ENCODE peak calls at places on chromosome 19, in nine cellular contexts. One of them, this sample, is unnamed.

GRCh38 chr19:48991823-48992570 is 1.1 kb downstream of the GYS1 start:
- DNase-seq in BE2C: no peak
- DNase-seq in HuH-7: no peak
- DNase-seq in hypothalamus: no peak
- DNase-seq in caudate nucleus: no peak
- DNase-seq in GM03348: peak; percentile 92
- DNase-seq in activated naive CD4-positive, alpha-beta T cell treated with Interleukin-2 at 50 U/mL for 16 hours: no peak
- DNase-seq in heart left ventricle: peak; percentile 75
- DNase-seq in GM04503: no peak
- DNase-seq in this sample: peak; percentile 38

GRCh38 chr19:2602391-2603181 is 99.9 kb downstream of the GNG7 start:
- DNase-seq in heart left ventricle: peak; percentile 72
- DNase-seq in hypothalamus: peak; percentile 61
- DNase-seq in HuH-7: no peak
- DNase-seq in BE2C: peak; percentile 77
- DNase-seq in activated naive CD4-positive, alpha-beta T cell treated with Interleukin-2 at 50 U/mL for 16 hours: no peak
- DNase-seq in GM03348: peak; percentile 92
- DNase-seq in caudate nucleus: peak; percentile 43
- DNase-seq in GM04503: peak; percentile 92
- DNase-seq in this sample: no peak

GRCh38 chr19:8814176-8814575 is 17.9 kb downstream of the ZNF558 start:
- DNase-seq in caudate nucleus: no peak
- DNase-seq in BE2C: no peak
- DNase-seq in heart left ventricle: no peak
- DNase-seq in GM04503: no peak
- DNase-seq in HuH-7: no peak
- DNase-seq in GM03348: no peak
- DNase-seq in activated naive CD4-positive, alpha-beta T cell treated with Interleukin-2 at 50 U/mL for 16 hours: no peak
- DNase-seq in hypothalamus: no peak
- DNase-seq in this sample: no peak

GRCh38 chr19:4852484-4852883 is 15.0 kb downstream of the PLIN3 start:
- DNase-seq in HuH-7: no peak
- DNase-seq in activated naive CD4-positive, alpha-beta T cell treated with Interleukin-2 at 50 U/mL for 16 hours: no peak
- DNase-seq in BE2C: no peak
- DNase-seq in hypothalamus: no peak
- DNase-seq in GM03348: no peak
- DNase-seq in caudate nucleus: no peak
- DNase-seq in GM04503: no peak
- DNase-seq in heart left ventricle: no peak
- DNase-seq in this sample: no peak

GRCh38 chr19:29942404-29943261 is 594 bp downstream of the URI1 start:
- DNase-seq in HuH-7: peak; percentile 69
- DNase-seq in GM03348: peak; percentile 81
- DNase-seq in GM04503: no peak
- DNase-seq in activated naive CD4-positive, alpha-beta T cell treated with Interleukin-2 at 50 U/mL for 16 hours: peak; percentile 75
- DNase-seq in hypothalamus: peak; percentile 52
- DNase-seq in BE2C: peak; percentile 73
- DNase-seq in heart left ventricle: peak; percentile 58
- DNase-seq in caudate nucleus: peak; percentile 57
- DNase-seq in this sample: no peak

GRCh38 chr19:5086725-5087439 is 118.0 kb downstream of the KDM4B start:
- DNase-seq in GM04503: no peak
- DNase-seq in hypothalamus: no peak
- DNase-seq in GM03348: no peak
- DNase-seq in BE2C: peak; percentile 52
- DNase-seq in HuH-7: no peak
- DNase-seq in heart left ventricle: no peak
- DNase-seq in caudate nucleus: no peak
- DNase-seq in activated naive CD4-positive, alpha-beta T cell treated with Interleukin-2 at 50 U/mL for 16 hours: no peak
- DNase-seq in this sample: no peak

GRCh38 chr19:16078759-16079707 is 2.7 kb downstream of the TPM4 start:
- DNase-seq in HuH-7: no peak
- DNase-seq in heart left ventricle: peak; percentile 80
- DNase-seq in BE2C: peak; percentile 74
- DNase-seq in caudate nucleus: no peak
- DNase-seq in GM04503: peak; percentile 96
- DNase-seq in GM03348: peak; percentile 79
- DNase-seq in hypothalamus: no peak
- DNase-seq in activated naive CD4-positive, alpha-beta T cell treated with Interleukin-2 at 50 U/mL for 16 hours: peak; percentile 67
- DNase-seq in this sample: peak; percentile 96

GRCh38 chr19:48922548-48923490 is 10.7 kb upstream of the DHDH start:
- DNase-seq in HuH-7: no peak
- DNase-seq in GM04503: no peak
- DNase-seq in BE2C: no peak
- DNase-seq in activated naive CD4-positive, alpha-beta T cell treated with Interleukin-2 at 50 U/mL for 16 hours: no peak
- DNase-seq in heart left ventricle: no peak
- DNase-seq in GM03348: no peak
- DNase-seq in caudate nucleus: no peak
- DNase-seq in hypothalamus: no peak
- DNase-seq in this sample: no peak

GRCh38 chr19:8615813-8616596 is 5.5 kb upstream of the ADAMTS10 start:
- DNase-seq in GM04503: no peak
- DNase-seq in hypothalamus: peak; percentile 29
- DNase-seq in HuH-7: peak; percentile 61
- DNase-seq in activated naive CD4-positive, alpha-beta T cell treated with Interleukin-2 at 50 U/mL for 16 hours: peak; percentile 65
- DNase-seq in caudate nucleus: peak; percentile 2
- DNase-seq in GM03348: peak; percentile 79
- DNase-seq in BE2C: peak; percentile 37
- DNase-seq in heart left ventricle: no peak
- DNase-seq in this sample: no peak

GRCh38 chr19:16118489-16119033 is 6.9 kb downstream of the RAB8A start:
- DNase-seq in HuH-7: no peak
- DNase-seq in GM03348: no peak
- DNase-seq in GM04503: no peak
- DNase-seq in caudate nucleus: no peak
- DNase-seq in hypothalamus: no peak
- DNase-seq in heart left ventricle: no peak
- DNase-seq in BE2C: no peak
- DNase-seq in activated naive CD4-positive, alpha-beta T cell treated with Interleukin-2 at 50 U/mL for 16 hours: peak; percentile 51
- DNase-seq in this sample: no peak

GRCh38 chr19:23706657-23707056 is 19.6 kb upstream of the ZNF675 start:
- DNase-seq in HuH-7: no peak
- DNase-seq in activated naive CD4-positive, alpha-beta T cell treated with Interleukin-2 at 50 U/mL for 16 hours: no peak
- DNase-seq in hypothalamus: no peak
- DNase-seq in heart left ventricle: no peak
- DNase-seq in caudate nucleus: no peak
- DNase-seq in GM03348: no peak
- DNase-seq in GM04503: no peak
- DNase-seq in BE2C: no peak
- DNase-seq in this sample: no peak

GRCh38 chr19:34145741-34146202 is 26.5 kb upstream of the LSM14A start:
- DNase-seq in GM03348: peak; percentile 75
- DNase-seq in hypothalamus: peak; percentile 2
- DNase-seq in caudate nucleus: peak; percentile 6
- DNase-seq in BE2C: peak; percentile 60
- DNase-seq in HuH-7: peak; percentile 71
- DNase-seq in GM04503: no peak
- DNase-seq in activated naive CD4-positive, alpha-beta T cell treated with Interleukin-2 at 50 U/mL for 16 hours: peak; percentile 45
- DNase-seq in heart left ventricle: peak; percentile 13
- DNase-seq in this sample: peak; percentile 9

GRCh38 chr19:55383789-55384575 is at the start of gene TMEM238:
- DNase-seq in GM04503: no peak
- DNase-seq in activated naive CD4-positive, alpha-beta T cell treated with Interleukin-2 at 50 U/mL for 16 hours: peak; percentile 51
- DNase-seq in heart left ventricle: peak; percentile 39
- DNase-seq in BE2C: peak; percentile 79
- DNase-seq in GM03348: peak; percentile 84
- DNase-seq in caudate nucleus: peak; percentile 31
- DNase-seq in hypothalamus: peak; percentile 16
- DNase-seq in HuH-7: peak; percentile 83
- DNase-seq in this sample: no peak

GRCh38 chr19:51382004-51382403 is 5.8 kb downstream of the LIM2 start:
- DNase-seq in heart left ventricle: no peak
- DNase-seq in activated naive CD4-positive, alpha-beta T cell treated with Interleukin-2 at 50 U/mL for 16 hours: no peak
- DNase-seq in hypothalamus: no peak
- DNase-seq in GM03348: no peak
- DNase-seq in caudate nucleus: no peak
- DNase-seq in GM04503: no peak
- DNase-seq in HuH-7: no peak
- DNase-seq in BE2C: no peak
- DNase-seq in this sample: no peak

GRCh38 chr19:17572640-17573039 is 17.2 kb downstream of the COLGALT1 start:
- DNase-seq in HuH-7: no peak
- DNase-seq in GM03348: no peak
- DNase-seq in BE2C: no peak
- DNase-seq in GM04503: no peak
- DNase-seq in activated naive CD4-positive, alpha-beta T cell treated with Interleukin-2 at 50 U/mL for 16 hours: no peak
- DNase-seq in hypothalamus: no peak
- DNase-seq in caudate nucleus: no peak
- DNase-seq in heart left ventricle: no peak
- DNase-seq in this sample: no peak

GRCh38 chr19:8367327-8368001 is 3.5 kb downstream of the ANGPTL4 start:
- DNase-seq in GM03348: peak; percentile 91
- DNase-seq in GM04503: peak; percentile 88
- DNase-seq in hypothalamus: peak; percentile 67
- DNase-seq in BE2C: peak; percentile 94
- DNase-seq in heart left ventricle: peak; percentile 89
- DNase-seq in HuH-7: no peak
- DNase-seq in caudate nucleus: peak; percentile 56
- DNase-seq in activated naive CD4-positive, alpha-beta T cell treated with Interleukin-2 at 50 U/mL for 16 hours: no peak
- DNase-seq in this sample: no peak

GRCh38 chr19:45774765-45775164 is 5.7 kb upstream of the SIX5 start:
- DNase-seq in heart left ventricle: no peak
- DNase-seq in HuH-7: peak; percentile 66
- DNase-seq in activated naive CD4-positive, alpha-beta T cell treated with Interleukin-2 at 50 U/mL for 16 hours: no peak
- DNase-seq in GM04503: no peak
- DNase-seq in GM03348: no peak
- DNase-seq in hypothalamus: no peak
- DNase-seq in caudate nucleus: no peak
- DNase-seq in BE2C: no peak
- DNase-seq in this sample: no peak

GRCh38 chr19:37902668-37903067 is 3.7 kb downstream of the WDR87 start:
- DNase-seq in BE2C: peak; percentile 90
- DNase-seq in caudate nucleus: peak; percentile 52
- DNase-seq in activated naive CD4-positive, alpha-beta T cell treated with Interleukin-2 at 50 U/mL for 16 hours: peak; percentile 82
- DNase-seq in GM04503: peak; percentile 6
- DNase-seq in hypothalamus: peak; percentile 40
- DNase-seq in heart left ventricle: peak; percentile 74
- DNase-seq in HuH-7: peak; percentile 89
- DNase-seq in GM03348: peak; percentile 83
- DNase-seq in this sample: peak; percentile 24

GRCh38 chr19:40791349-40791748 is 7.6 kb upstream of the EGLN2 start:
- DNase-seq in heart left ventricle: no peak
- DNase-seq in HuH-7: no peak
- DNase-seq in activated naive CD4-positive, alpha-beta T cell treated with Interleukin-2 at 50 U/mL for 16 hours: no peak
- DNase-seq in GM03348: no peak
- DNase-seq in hypothalamus: no peak
- DNase-seq in GM04503: no peak
- DNase-seq in caudate nucleus: no peak
- DNase-seq in BE2C: no peak
- DNase-seq in this sample: no peak

GRCh38 chr19:15488489-15489226 is 9.4 kb upstream of the PGLYRP2 start:
- DNase-seq in hypothalamus: no peak
- DNase-seq in heart left ventricle: no peak
- DNase-seq in HuH-7: no peak
- DNase-seq in GM03348: no peak
- DNase-seq in BE2C: no peak
- DNase-seq in caudate nucleus: no peak
- DNase-seq in GM04503: peak; percentile 11
- DNase-seq in activated naive CD4-positive, alpha-beta T cell treated with Interleukin-2 at 50 U/mL for 16 hours: no peak
- DNase-seq in this sample: no peak

GRCh38 chr19:18879579-18880373 is 16.2 kb downstream of the CERS1 start:
- DNase-seq in heart left ventricle: no peak
- DNase-seq in hypothalamus: no peak
- DNase-seq in caudate nucleus: no peak
- DNase-seq in activated naive CD4-positive, alpha-beta T cell treated with Interleukin-2 at 50 U/mL for 16 hours: peak; percentile 21
- DNase-seq in GM04503: no peak
- DNase-seq in HuH-7: no peak
- DNase-seq in GM03348: peak; percentile 50
- DNase-seq in BE2C: peak; percentile 75
- DNase-seq in this sample: no peak

GRCh38 chr19:2495130-2495641 is 19.3 kb downstream of the GADD45B start:
- DNase-seq in heart left ventricle: peak; percentile 88
- DNase-seq in hypothalamus: peak; percentile 32
- DNase-seq in BE2C: no peak
- DNase-seq in GM04503: no peak
- DNase-seq in caudate nucleus: peak; percentile 35
- DNase-seq in GM03348: peak; percentile 90
- DNase-seq in activated naive CD4-positive, alpha-beta T cell treated with Interleukin-2 at 50 U/mL for 16 hours: peak; percentile 16
- DNase-seq in HuH-7: no peak
- DNase-seq in this sample: no peak

GRCh38 chr19:29843180-29844051 is 31.6 kb downstream of the CCNE1 start:
- DNase-seq in GM03348: peak; percentile 33
- DNase-seq in BE2C: no peak
- DNase-seq in HuH-7: no peak
- DNase-seq in hypothalamus: peak; percentile 12
- DNase-seq in GM04503: no peak
- DNase-seq in caudate nucleus: no peak
- DNase-seq in activated naive CD4-positive, alpha-beta T cell treated with Interleukin-2 at 50 U/mL for 16 hours: no peak
- DNase-seq in heart left ventricle: peak; percentile 44
- DNase-seq in this sample: no peak

GRCh38 chr19:8041553-8041952 is 11.0 kb upstream of the CCL25 start:
- DNase-seq in activated naive CD4-positive, alpha-beta T cell treated with Interleukin-2 at 50 U/mL for 16 hours: no peak
- DNase-seq in caudate nucleus: no peak
- DNase-seq in BE2C: no peak
- DNase-seq in GM04503: no peak
- DNase-seq in heart left ventricle: no peak
- DNase-seq in HuH-7: no peak
- DNase-seq in GM03348: no peak
- DNase-seq in hypothalamus: no peak
- DNase-seq in this sample: no peak

GRCh38 chr19:6963937-6964336 is 57.3 kb downstream of the MBD3L2B start:
- DNase-seq in HuH-7: no peak
- DNase-seq in activated naive CD4-positive, alpha-beta T cell treated with Interleukin-2 at 50 U/mL for 16 hours: peak; percentile 45
- DNase-seq in BE2C: peak; percentile 24
- DNase-seq in heart left ventricle: no peak
- DNase-seq in GM04503: no peak
- DNase-seq in caudate nucleus: no peak
- DNase-seq in hypothalamus: no peak
- DNase-seq in GM03348: no peak
- DNase-seq in this sample: no peak

GRCh38 chr19:19816679-19817078 is 4.9 kb downstream of the ZNF506 start:
- DNase-seq in activated naive CD4-positive, alpha-beta T cell treated with Interleukin-2 at 50 U/mL for 16 hours: no peak
- DNase-seq in HuH-7: no peak
- DNase-seq in BE2C: no peak
- DNase-seq in heart left ventricle: no peak
- DNase-seq in GM03348: no peak
- DNase-seq in hypothalamus: no peak
- DNase-seq in GM04503: no peak
- DNase-seq in caudate nucleus: no peak
- DNase-seq in this sample: no peak

GRCh38 chr19:35797663-35798062 is 15.0 kb downstream of the PRODH2 start:
- DNase-seq in BE2C: no peak
- DNase-seq in HuH-7: no peak
- DNase-seq in caudate nucleus: peak; percentile 14
- DNase-seq in hypothalamus: peak; percentile 37
- DNase-seq in GM03348: no peak
- DNase-seq in GM04503: no peak
- DNase-seq in activated naive CD4-positive, alpha-beta T cell treated with Interleukin-2 at 50 U/mL for 16 hours: no peak
- DNase-seq in heart left ventricle: no peak
- DNase-seq in this sample: no peak

GRCh38 chr19:55485439-55486011 is 537 bp downstream of the NAT14 start:
- DNase-seq in HuH-7: no peak
- DNase-seq in GM04503: no peak
- DNase-seq in heart left ventricle: no peak
- DNase-seq in activated naive CD4-positive, alpha-beta T cell treated with Interleukin-2 at 50 U/mL for 16 hours: no peak
- DNase-seq in caudate nucleus: no peak
- DNase-seq in BE2C: peak; percentile 18
- DNase-seq in GM03348: no peak
- DNase-seq in hypothalamus: no peak
- DNase-seq in this sample: no peak

GRCh38 chr19:29666634-29667389 is 1.6 kb downstream of the PLEKHF1 start:
- DNase-seq in activated naive CD4-positive, alpha-beta T cell treated with Interleukin-2 at 50 U/mL for 16 hours: peak; percentile 19
- DNase-seq in hypothalamus: peak; percentile 38
- DNase-seq in BE2C: no peak
- DNase-seq in GM04503: no peak
- DNase-seq in heart left ventricle: peak; percentile 82
- DNase-seq in HuH-7: peak; percentile 30
- DNase-seq in caudate nucleus: no peak
- DNase-seq in GM03348: peak; percentile 85
- DNase-seq in this sample: no peak

GRCh38 chr19:38655148-38655824 is 7.8 kb downstream of the ACTN4 start:
- DNase-seq in HuH-7: no peak
- DNase-seq in BE2C: no peak
- DNase-seq in GM03348: no peak
- DNase-seq in caudate nucleus: no peak
- DNase-seq in activated naive CD4-positive, alpha-beta T cell treated with Interleukin-2 at 50 U/mL for 16 hours: peak; percentile 53
- DNase-seq in heart left ventricle: no peak
- DNase-seq in hypothalamus: no peak
- DNase-seq in GM04503: no peak
- DNase-seq in this sample: no peak

GRCh38 chr19:10780368-10780767 is 55.6 kb downstream of the TMED1 start:
- DNase-seq in GM04503: no peak
- DNase-seq in BE2C: no peak
- DNase-seq in GM03348: no peak
- DNase-seq in HuH-7: no peak
- DNase-seq in caudate nucleus: no peak
- DNase-seq in activated naive CD4-positive, alpha-beta T cell treated with Interleukin-2 at 50 U/mL for 16 hours: no peak
- DNase-seq in hypothalamus: no peak
- DNase-seq in heart left ventricle: peak; percentile 75
- DNase-seq in this sample: peak; percentile 32